ENCODE peak calls at places on chromosomes 3 and 15, in eight cellular contexts. B is epithelial cell of esophagus; D is stimulated activated CD4-positive, alpha-beta T cell treated with anti-CD3 and anti-CD28 coated beads, Interleukin-12 subunit alpha, Interleukin-12 subunit beta, amount 100 ng/mL, for 24 hours; Z is posterior cingulate gyrus; K is SIG-M5; C is head of caudate nucleus; O is tibial artery; U is uterus. J is an unnamed sample.

GRCh38 chr3:42979044-42979962 is at the start of gene GASK1A:
- DNase-seq in O (peak; percentile 84), K (no peak), Z (peak; percentile 85), U (peak; percentile 72), D (peak; percentile 8), B (peak; percentile 31), C (peak; percentile 43), J (peak; percentile 16)

GRCh38 chr3:187125319-187126031 is 13.8 kb downstream of the RPL39L start:
- DNase-seq in B (no peak), O (no peak), K (no peak), U (no peak), C (no peak), Z (no peak), D (no peak), J (no peak)

GRCh38 chr15:74791007-74791406 is 9.1 kb downstream of the CSK start:
- DNase-seq in U (no peak), C (no peak), K (no peak), O (no peak), D (no peak), B (no peak), Z (no peak), J (no peak)

GRCh38 chr15:68056097-68056865 is 2.2 kb downstream of the PIAS1 start:
- DNase-seq in D (no peak), K (no peak), C (no peak), Z (no peak), B (no peak), O (no peak), U (no peak), J (no peak)

GRCh38 chr15:99303881-99304280 is 52.6 kb downstream of the LRRC28 start:
- DNase-seq in C (no peak), K (no peak), O (no peak), D (no peak), U (no peak), B (no peak), Z (no peak), J (no peak)

GRCh38 chr15:80480909-80481308 is 76.7 kb downstream of the ARNT2 start:
- DNase-seq in O (peak; percentile 85), C (no peak), B (peak; percentile 81), D (no peak), U (peak; percentile 79), Z (peak; percentile 77), K (no peak), J (no peak)

GRCh38 chr15:66756220-66756769 is 54.3 kb downstream of the SMAD6 start:
- DNase-seq in B (no peak), K (no peak), C (no peak), O (no peak), U (no peak), D (no peak), Z (no peak), J (no peak)

GRCh38 chr15:76866716-76867321 is 38.3 kb downstream of the SCAPER start:
- DNase-seq in D (no peak), K (no peak), U (no peak), Z (no peak), C (no peak), B (peak; percentile 31), O (no peak), J (peak; percentile 12)

GRCh38 chr15:71080705-71081104 is 34.6 kb upstream of the THSD4 start:
- DNase-seq in U (no peak), O (no peak), D (no peak), B (peak; percentile 83), C (no peak), Z (no peak), K (no peak), J (peak; percentile 58)

GRCh38 chr3:55333923-55334322 is 153.2 kb downstream of the WNT5A start:
- DNase-seq in C (no peak), O (no peak), D (no peak), K (no peak), Z (no peak), U (no peak), B (no peak), J (no peak)

GRCh38 chr3:155426524-155427230 is 133.2 kb upstream of the STRIT1 start:
- DNase-seq in B (no peak), U (no peak), C (no peak), D (no peak), K (no peak), O (no peak), Z (no peak), J (no peak)

GRCh38 chr3:40800343-40800742 is 275.6 kb downstream of the ZNF621 start:
- DNase-seq in D (no peak), O (peak; percentile 75), Z (no peak), K (no peak), U (peak; percentile 29), C (no peak), B (peak; percentile 87), J (peak; percentile 65)

GRCh38 chr15:89802231-89802928 is 12.3 kb downstream of the ANPEP start:
- DNase-seq in Z (peak; percentile 27), C (no peak), B (no peak), O (no peak), D (no peak), K (no peak), U (no peak), J (no peak)

GRCh38 chr3:32816439-32817194 is 1.2 kb upstream of the TRIM71 start:
- DNase-seq in C (peak; percentile 57), B (peak; percentile 16), Z (peak; percentile 86), O (no peak), U (no peak), D (no peak), K (no peak), J (no peak)

GRCh38 chr3:158727499-158728377 is 4.5 kb downstream of the RARRES1 start:
- DNase-seq in O (no peak), K (peak; percentile 40), B (peak; percentile 74), U (no peak), Z (no peak), D (no peak), C (peak; percentile 68), J (peak; percentile 57)

GRCh38 chr15:101201411-101202174 is 50.3 kb downstream of the CHSY1 start:
- DNase-seq in K (peak; percentile 45), Z (peak; percentile 95), C (peak; percentile 77), B (peak; percentile 93), D (no peak), O (peak; percentile 99), U (peak; percentile 89), J (peak; percentile 92)

GRCh38 chr3:146019508-146019907 is 141.5 kb downstream of the PLOD2 start:
- DNase-seq in D (no peak), O (no peak), B (no peak), Z (no peak), K (no peak), U (no peak), C (no peak), J (no peak)

GRCh38 chr15:87863152-87863551 is 393.4 kb downstream of the NTRK3 start:
- DNase-seq in B (no peak), Z (no peak), U (no peak), D (no peak), O (no peak), K (no peak), C (no peak), J (peak; percentile 12)

GRCh38 chr3:106458952-106459351 is 590.1 kb upstream of the CBLB start:
- DNase-seq in O (no peak), C (peak; percentile 21), K (no peak), D (no peak), Z (no peak), B (no peak), U (no peak), J (no peak)

GRCh38 chr3:57582470-57583168 is 14.5 kb downstream of the ARF4 start:
- DNase-seq in K (no peak), D (no peak), C (no peak), Z (no peak), U (no peak), B (peak; percentile 82), O (no peak), J (peak; percentile 26)

GRCh38 chr3:172688588-172688987 is 22.3 kb downstream of the NCEH1 start:
- DNase-seq in K (no peak), O (no peak), C (no peak), U (no peak), Z (no peak), D (no peak), B (no peak), J (no peak)

GRCh38 chr3:124565013-124565412 is 165.2 kb upstream of the UMPS start:
- DNase-seq in B (peak; percentile 77), U (peak; percentile 65), D (peak; percentile 51), Z (peak; percentile 80), K (no peak), C (peak; percentile 86), O (peak; percentile 72), J (peak; percentile 76)

GRCh38 chr3:119831941-119832371 is 50.1 kb downstream of the NR1I2 start:
- DNase-seq in D (no peak), C (no peak), O (no peak), Z (no peak), K (no peak), B (no peak), U (no peak), J (no peak)

GRCh38 chr15:83753872-83754493 is 100.1 kb downstream of the ADAMTSL3 start:
- DNase-seq in K (no peak), B (no peak), Z (no peak), C (no peak), O (no peak), D (no peak), U (no peak), J (no peak)

GRCh38 chr3:55202320-55202719 is 274.5 kb upstream of the LRTM1 start:
- DNase-seq in U (no peak), D (no peak), K (no peak), B (no peak), Z (no peak), C (no peak), O (no peak), J (peak; percentile 11)

GRCh38 chr15:64622410-64623260 is 152.8 kb downstream of the RBPMS2 start:
- DNase-seq in Z (no peak), D (no peak), C (no peak), K (no peak), O (no peak), B (no peak), U (no peak), J (no peak)

GRCh38 chr3:11155341-11156025 is 1.2 kb downstream of the HRH1 start:
- DNase-seq in B (peak; percentile 86), Z (peak; percentile 94), C (peak; percentile 88), O (peak; percentile 89), U (peak; percentile 80), D (peak; percentile 17), K (no peak), J (peak; percentile 69)

GRCh38 chr3:137163241-137163916 is 205.6 kb downstream of the IL20RB start:
- DNase-seq in K (no peak), D (no peak), C (no peak), U (no peak), B (no peak), Z (no peak), O (no peak), J (no peak)

GRCh38 chr3:14947105-14947885 is at the start of gene NR2C2:
- DNase-seq in U (peak; percentile 84), C (peak; percentile 93), B (peak; percentile 83), O (peak; percentile 94), D (peak; percentile 77), Z (peak; percentile 96), K (peak; percentile 33), J (peak; percentile 86)

GRCh38 chr3:138445654-138446053 is 11.2 kb downstream of the ESYT3 start:
- DNase-seq in U (no peak), C (no peak), Z (no peak), D (no peak), O (no peak), K (no peak), B (no peak), J (no peak)